ENCODE peak calls at places on chromosome 4, in nine cellular contexts. One of them, this sample, is unnamed.

GRCh38 chr4:104163820-104164219 is 330.9 kb downstream of the CXXC4 start:
- DNase-seq in CD8-positive, alpha-beta T cell: no peak
- DNase-seq in progenitor cell of endocrine pancreas: no peak
- DNase-seq in ovary: no peak
- DNase-seq in AG04449: no peak
- DNase-seq in GM20000: no peak
- DNase-seq in natural killer cell: no peak
- DNase-seq in psoas muscle: no peak
- DNase-seq in AG09309: no peak
- DNase-seq in this sample: no peak

GRCh38 chr4:15118281-15118680 is 116.0 kb downstream of the CPEB2 start:
- DNase-seq in CD8-positive, alpha-beta T cell: no peak
- DNase-seq in progenitor cell of endocrine pancreas: no peak
- DNase-seq in ovary: peak; percentile 37
- DNase-seq in AG04449: peak; percentile 37
- DNase-seq in GM20000: no peak
- DNase-seq in natural killer cell: no peak
- DNase-seq in psoas muscle: no peak
- DNase-seq in AG09309: no peak
- DNase-seq in this sample: no peak

GRCh38 chr4:41160856-41161255 is 53.5 kb downstream of the APBB2 start:
- DNase-seq in CD8-positive, alpha-beta T cell: no peak
- DNase-seq in progenitor cell of endocrine pancreas: no peak
- DNase-seq in ovary: no peak
- DNase-seq in AG04449: no peak
- DNase-seq in GM20000: no peak
- DNase-seq in natural killer cell: no peak
- DNase-seq in psoas muscle: no peak
- DNase-seq in AG09309: no peak
- DNase-seq in this sample: no peak

GRCh38 chr4:134328741-134329140 is 127.2 kb upstream of the PABPC4L start:
- DNase-seq in CD8-positive, alpha-beta T cell: no peak
- DNase-seq in progenitor cell of endocrine pancreas: no peak
- DNase-seq in ovary: no peak
- DNase-seq in AG04449: no peak
- DNase-seq in GM20000: no peak
- DNase-seq in natural killer cell: no peak
- DNase-seq in psoas muscle: no peak
- DNase-seq in AG09309: no peak
- DNase-seq in this sample: no peak

GRCh38 chr4:123821861-123822260 is 425.3 kb downstream of the SPRY1 start:
- DNase-seq in CD8-positive, alpha-beta T cell: no peak
- DNase-seq in progenitor cell of endocrine pancreas: no peak
- DNase-seq in ovary: no peak
- DNase-seq in AG04449: no peak
- DNase-seq in GM20000: no peak
- DNase-seq in natural killer cell: no peak
- DNase-seq in psoas muscle: no peak
- DNase-seq in AG09309: peak; percentile 56
- DNase-seq in this sample: no peak

GRCh38 chr4:26731342-26731741 is 129.3 kb upstream of the STIM2 start:
- DNase-seq in CD8-positive, alpha-beta T cell: no peak
- DNase-seq in progenitor cell of endocrine pancreas: no peak
- DNase-seq in ovary: no peak
- DNase-seq in AG04449: no peak
- DNase-seq in GM20000: peak; percentile 25
- DNase-seq in natural killer cell: no peak
- DNase-seq in psoas muscle: no peak
- DNase-seq in AG09309: no peak
- DNase-seq in this sample: no peak

GRCh38 chr4:152588869-152589268 is 53.0 kb upstream of the FBXW7 start:
- DNase-seq in CD8-positive, alpha-beta T cell: no peak
- DNase-seq in progenitor cell of endocrine pancreas: no peak
- DNase-seq in ovary: no peak
- DNase-seq in AG04449: no peak
- DNase-seq in GM20000: no peak
- DNase-seq in natural killer cell: no peak
- DNase-seq in psoas muscle: no peak
- DNase-seq in AG09309: no peak
- DNase-seq in this sample: no peak

GRCh38 chr4:118941799-118942198 is 53.1 kb downstream of the SYNPO2 start:
- DNase-seq in CD8-positive, alpha-beta T cell: no peak
- DNase-seq in progenitor cell of endocrine pancreas: no peak
- DNase-seq in ovary: peak; percentile 23
- DNase-seq in AG04449: no peak
- DNase-seq in GM20000: no peak
- DNase-seq in natural killer cell: no peak
- DNase-seq in psoas muscle: no peak
- DNase-seq in AG09309: no peak
- DNase-seq in this sample: no peak

GRCh38 chr4:19030048-19030447 is 1008.5 kb upstream of the LCORL start:
- DNase-seq in CD8-positive, alpha-beta T cell: no peak
- DNase-seq in progenitor cell of endocrine pancreas: no peak
- DNase-seq in ovary: no peak
- DNase-seq in AG04449: no peak
- DNase-seq in GM20000: no peak
- DNase-seq in natural killer cell: no peak
- DNase-seq in psoas muscle: no peak
- DNase-seq in AG09309: no peak
- DNase-seq in this sample: no peak

GRCh38 chr4:6502147-6502546 is 29.7 kb upstream of the PPP2R2C start:
- DNase-seq in CD8-positive, alpha-beta T cell: no peak
- DNase-seq in progenitor cell of endocrine pancreas: no peak
- DNase-seq in ovary: no peak
- DNase-seq in AG04449: no peak
- DNase-seq in GM20000: peak; percentile 25
- DNase-seq in natural killer cell: no peak
- DNase-seq in psoas muscle: no peak
- DNase-seq in AG09309: no peak
- DNase-seq in this sample: no peak

GRCh38 chr4:83248486-83248885 is 36.1 kb downstream of the COQ2 start:
- DNase-seq in CD8-positive, alpha-beta T cell: no peak
- DNase-seq in progenitor cell of endocrine pancreas: no peak
- DNase-seq in ovary: no peak
- DNase-seq in AG04449: no peak
- DNase-seq in GM20000: no peak
- DNase-seq in natural killer cell: no peak
- DNase-seq in psoas muscle: no peak
- DNase-seq in AG09309: no peak
- DNase-seq in this sample: peak; percentile 19

GRCh38 chr4:26094076-26094475 is 180.1 kb downstream of the SMIM20 start:
- DNase-seq in CD8-positive, alpha-beta T cell: no peak
- DNase-seq in progenitor cell of endocrine pancreas: no peak
- DNase-seq in ovary: no peak
- DNase-seq in AG04449: no peak
- DNase-seq in GM20000: no peak
- DNase-seq in natural killer cell: no peak
- DNase-seq in psoas muscle: no peak
- DNase-seq in AG09309: no peak
- DNase-seq in this sample: no peak

GRCh38 chr4:43330288-43330687 is 437.8 kb downstream of the GRXCR1 start:
- DNase-seq in CD8-positive, alpha-beta T cell: no peak
- DNase-seq in progenitor cell of endocrine pancreas: no peak
- DNase-seq in ovary: no peak
- DNase-seq in AG04449: no peak
- DNase-seq in GM20000: no peak
- DNase-seq in natural killer cell: no peak
- DNase-seq in psoas muscle: no peak
- DNase-seq in AG09309: no peak
- DNase-seq in this sample: no peak

DNA sequence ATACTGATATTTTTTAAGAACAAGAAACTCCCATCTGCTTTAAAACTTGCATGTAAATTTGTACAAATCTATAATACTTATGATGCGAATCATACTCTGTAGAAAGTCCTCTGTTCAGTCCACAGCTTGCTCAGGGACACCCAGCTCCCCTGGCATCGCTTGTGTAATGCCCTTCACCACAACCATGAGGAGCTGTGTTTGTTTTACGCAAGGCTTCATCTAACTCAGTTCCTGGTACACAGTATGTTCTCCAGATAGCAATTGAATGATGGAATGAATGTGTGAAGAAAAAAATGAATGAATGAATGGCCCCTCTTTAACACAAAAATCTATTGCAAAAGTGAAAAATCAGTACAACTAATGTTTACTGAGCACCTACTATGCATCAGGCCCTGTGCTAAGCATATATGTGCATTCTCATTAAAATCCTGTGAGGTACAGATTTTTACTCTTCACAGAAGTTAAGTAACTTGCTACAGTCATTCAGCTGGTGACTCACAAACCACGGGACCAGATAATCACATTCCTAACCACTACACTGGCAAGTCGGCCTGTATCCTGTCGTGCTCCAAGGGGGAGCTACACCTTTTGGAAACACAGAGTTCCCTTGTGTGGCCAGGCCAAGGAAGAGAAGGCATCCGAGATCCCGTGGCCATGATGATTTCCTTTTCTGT is 58.7 kb upstream of the KDR start:
- DNase-seq in CD8-positive, alpha-beta T cell: no peak
- DNase-seq in progenitor cell of endocrine pancreas: no peak
- DNase-seq in ovary: no peak
- DNase-seq in AG04449: peak; percentile 84
- DNase-seq in GM20000: no peak
- DNase-seq in natural killer cell: no peak
- DNase-seq in psoas muscle: no peak
- DNase-seq in AG09309: peak; percentile 73
- DNase-seq in this sample: peak; percentile 71
- TF ChIP-seq CTCF in CD8-positive, alpha-beta T cell: no peak
- TF ChIP-seq CTCF in progenitor cell of endocrine pancreas: no peak
- TF ChIP-seq CTCF in ovary: no peak
- TF ChIP-seq CTCF in AG04449: peak; percentile 10
- TF ChIP-seq CTCF in GM20000: no peak
- TF ChIP-seq CTCF in natural killer cell: no peak
- TF ChIP-seq CTCF in psoas muscle: no peak
- TF ChIP-seq CTCF in AG09309: no peak
- TF ChIP-seq CTCF in this sample: no peak

GRCh38 chr4:113707013-113707412 is 54.5 kb downstream of the CAMK2D start:
- DNase-seq in CD8-positive, alpha-beta T cell: no peak
- DNase-seq in progenitor cell of endocrine pancreas: no peak
- DNase-seq in ovary: no peak
- DNase-seq in AG04449: no peak
- DNase-seq in GM20000: no peak
- DNase-seq in natural killer cell: no peak
- DNase-seq in psoas muscle: no peak
- DNase-seq in AG09309: peak; percentile 20
- DNase-seq in this sample: no peak

GRCh38 chr4:113711883-113712662 is 49.5 kb downstream of the CAMK2D start:
- DNase-seq in CD8-positive, alpha-beta T cell: no peak
- DNase-seq in progenitor cell of endocrine pancreas: no peak
- DNase-seq in ovary: no peak
- DNase-seq in AG04449: no peak
- DNase-seq in GM20000: no peak
- DNase-seq in natural killer cell: no peak
- DNase-seq in psoas muscle: no peak
- DNase-seq in AG09309: no peak
- DNase-seq in this sample: no peak

GRCh38 chr4:113708250-113708649 is 53.3 kb downstream of the CAMK2D start:
- DNase-seq in CD8-positive, alpha-beta T cell: no peak
- DNase-seq in progenitor cell of endocrine pancreas: no peak
- DNase-seq in ovary: no peak
- DNase-seq in AG04449: no peak
- DNase-seq in GM20000: no peak
- DNase-seq in natural killer cell: no peak
- DNase-seq in psoas muscle: no peak
- DNase-seq in AG09309: no peak
- DNase-seq in this sample: no peak
- TF ChIP-seq CTCF in CD8-positive, alpha-beta T cell: no peak
- TF ChIP-seq CTCF in progenitor cell of endocrine pancreas: no peak
- TF ChIP-seq CTCF in ovary: no peak
- TF ChIP-seq CTCF in AG04449: no peak
- TF ChIP-seq CTCF in GM20000: no peak
- TF ChIP-seq CTCF in natural killer cell: no peak
- TF ChIP-seq CTCF in psoas muscle: no peak
- TF ChIP-seq CTCF in AG09309: no peak
- TF ChIP-seq CTCF in this sample: no peak

GRCh38 chr4:184268574-184269160 is 51.0 kb upstream of the ENPP6 start:
- DNase-seq in CD8-positive, alpha-beta T cell: no peak
- DNase-seq in progenitor cell of endocrine pancreas: no peak
- DNase-seq in ovary: no peak
- DNase-seq in AG04449: no peak
- DNase-seq in GM20000: no peak
- DNase-seq in natural killer cell: no peak
- DNase-seq in psoas muscle: no peak
- DNase-seq in AG09309: no peak
- DNase-seq in this sample: no peak
- TF ChIP-seq CTCF in CD8-positive, alpha-beta T cell: no peak
- TF ChIP-seq CTCF in progenitor cell of endocrine pancreas: no peak
- TF ChIP-seq CTCF in ovary: no peak
- TF ChIP-seq CTCF in AG04449: no peak
- TF ChIP-seq CTCF in GM20000: no peak
- TF ChIP-seq CTCF in natural killer cell: no peak
- TF ChIP-seq CTCF in psoas muscle: no peak
- TF ChIP-seq CTCF in AG09309: no peak
- TF ChIP-seq CTCF in this sample: no peak

GRCh38 chr4:8167291-8167690 is 8.7 kb upstream of the ABLIM2 start:
- DNase-seq in CD8-positive, alpha-beta T cell: no peak
- DNase-seq in progenitor cell of endocrine pancreas: no peak
- DNase-seq in ovary: no peak
- DNase-seq in AG04449: no peak
- DNase-seq in GM20000: no peak
- DNase-seq in natural killer cell: no peak
- DNase-seq in psoas muscle: no peak
- DNase-seq in AG09309: no peak
- DNase-seq in this sample: no peak

GRCh38 chr4:8167815-8168214 is 9.2 kb upstream of the ABLIM2 start:
- DNase-seq in CD8-positive, alpha-beta T cell: no peak
- DNase-seq in progenitor cell of endocrine pancreas: no peak
- DNase-seq in ovary: no peak
- DNase-seq in AG04449: no peak
- DNase-seq in GM20000: no peak
- DNase-seq in natural killer cell: no peak
- DNase-seq in psoas muscle: no peak
- DNase-seq in AG09309: no peak
- DNase-seq in this sample: no peak

GRCh38 chr4:8169763-8170162 is 11.2 kb upstream of the ABLIM2 start:
- DNase-seq in CD8-positive, alpha-beta T cell: no peak
- DNase-seq in progenitor cell of endocrine pancreas: no peak
- DNase-seq in ovary: no peak
- DNase-seq in AG04449: no peak
- DNase-seq in GM20000: no peak
- DNase-seq in natural killer cell: no peak
- DNase-seq in psoas muscle: no peak
- DNase-seq in AG09309: no peak
- DNase-seq in this sample: no peak

GRCh38 chr4:8168832-8169598 is 10.4 kb upstream of the ABLIM2 start:
- DNase-seq in CD8-positive, alpha-beta T cell: no peak
- DNase-seq in progenitor cell of endocrine pancreas: no peak
- DNase-seq in ovary: no peak
- DNase-seq in AG04449: no peak
- DNase-seq in GM20000: no peak
- DNase-seq in natural killer cell: no peak
- DNase-seq in psoas muscle: no peak
- DNase-seq in AG09309: no peak
- DNase-seq in this sample: no peak

DNA sequence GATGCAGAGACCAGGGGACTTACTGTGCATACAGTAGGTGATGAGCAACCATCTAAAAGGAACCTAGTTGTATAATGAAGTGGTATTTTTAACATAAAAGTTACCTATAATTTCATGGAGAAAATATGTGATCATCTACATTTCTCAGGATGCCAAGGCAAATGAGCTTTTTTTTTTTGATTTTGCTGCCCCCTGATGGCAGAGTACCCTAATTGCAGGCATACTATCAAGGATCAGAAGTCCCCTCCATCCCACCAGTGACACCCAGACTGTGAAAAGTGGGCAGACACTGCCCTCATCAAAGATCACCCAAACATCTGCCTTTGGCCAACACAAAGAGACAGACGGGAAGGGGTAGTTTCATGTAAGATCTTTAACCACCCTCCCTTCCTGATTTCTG is 9.6 kb upstream of the ABLIM2 start:
- DNase-seq in CD8-positive, alpha-beta T cell: no peak
- DNase-seq in progenitor cell of endocrine pancreas: no peak
- DNase-seq in ovary: no peak
- DNase-seq in AG04449: no peak
- DNase-seq in GM20000: no peak
- DNase-seq in natural killer cell: no peak
- DNase-seq in psoas muscle: no peak
- DNase-seq in AG09309: no peak
- DNase-seq in this sample: no peak
- TF ChIP-seq CTCF in CD8-positive, alpha-beta T cell: no peak
- TF ChIP-seq CTCF in progenitor cell of endocrine pancreas: peak; percentile 53
- TF ChIP-seq CTCF in ovary: no peak
- TF ChIP-seq CTCF in AG04449: peak; percentile 3
- TF ChIP-seq CTCF in GM20000: no peak
- TF ChIP-seq CTCF in natural killer cell: peak; percentile 37
- TF ChIP-seq CTCF in psoas muscle: peak; percentile 59
- TF ChIP-seq CTCF in AG09309: peak; percentile 22
- TF ChIP-seq CTCF in this sample: peak; percentile 23

This sample was measured in Calu3.